ENCODE peak calls at places on chromosomes 11 and 22, in ten cellular contexts. X is cardiac fibroblast, W is A549, Z is body of pancreas, E is sigmoid colon, C is fibroblast of mammary gland, M is GM20000, K is Calu3, P is K562, N is ovary. D is an unnamed sample.

GRCh38 chr11:76606102-76606793 is 64.3 kb downstream of the LRRC32 start:
- DNase-seq in K (no peak), X (no peak), M (no peak), N (no peak), E (no peak), W (no peak), C (peak), P (no peak), Z (no peak), D (no peak)

GRCh38 chr22:27752771-27753170 is 48.8 kb downstream of the MN1 start:
- DNase-seq in N (no peak), E (peak), P (no peak), Z (no peak), C (peak), K (no peak), X (peak), W (no peak), M (no peak), D (no peak)

GRCh38 chr11:128626913-128627665 is 39.7 kb upstream of the ETS1 start:
- DNase-seq in M (no peak), K (no peak), X (no peak), N (no peak), C (no peak), P (no peak), W (no peak), Z (no peak), E (no peak), D (no peak)

GRCh38 chr22:32311551-32312071 is 46.1 kb upstream of the RFPL3 start:
- DNase-seq in E (no peak), K (no peak), P (no peak), Z (no peak), X (no peak), N (no peak), C (no peak), W (no peak), M (no peak), D (no peak)

GRCh38 chr11:123521001-123521400 is 90.9 kb downstream of the GRAMD1B start:
- DNase-seq in X (no peak), Z (no peak), C (no peak), P (no peak), W (no peak), K (no peak), M (no peak), E (no peak), N (no peak), D (no peak)

GRCh38 chr22:20249797-20250354 is 18.2 kb downstream of the RTN4R start:
- DNase-seq in K (no peak), E (peak), C (peak), P (no peak), M (no peak), Z (peak), N (peak), W (no peak), X (peak), D (no peak)

GRCh38 chr11:65537620-65538231 is 12.8 kb downstream of the SCYL1 start:
- DNase-seq in N (peak), E (peak), K (no peak), M (no peak), Z (no peak), P (no peak), X (no peak), W (no peak), C (no peak), D (no peak)

GRCh38 chr11:110808291-110808690 is 96.1 kb upstream of the ARHGAP20 start:
- DNase-seq in Z (no peak), M (no peak), W (no peak), C (no peak), P (no peak), K (no peak), N (no peak), E (no peak), X (no peak), D (no peak)

GRCh38 chr11:119618208-119618909 is 110.6 kb downstream of the NECTIN1 start:
- DNase-seq in M (no peak), W (no peak), X (peak), K (no peak), Z (no peak), E (no peak), C (no peak), P (no peak), N (no peak), D (no peak)

GRCh38 chr11:126965331-126965730 is 35.2 kb downstream of the KIRREL3 start:
- DNase-seq in N (no peak), C (no peak), X (no peak), W (no peak), M (no peak), Z (no peak), P (no peak), K (no peak), E (no peak), D (no peak)

GRCh38 chr11:74703211-74703610 is 28.0 kb downstream of the CHRDL2 start:
- DNase-seq in C (no peak), E (no peak), M (no peak), X (no peak), W (no peak), Z (no peak), K (no peak), P (no peak), N (no peak), D (no peak)

GRCh38 chr11:27196040-27196897 is 155.7 kb downstream of the BBOX1 start:
- DNase-seq in X (no peak), C (no peak), E (no peak), N (no peak), P (no peak), K (no peak), W (no peak), M (no peak), Z (no peak), D (no peak)

GRCh38 chr11:35541621-35542375 is 16.4 kb upstream of the PAMR1 start:
- DNase-seq in W (no peak), K (no peak), C (peak), Z (peak), P (no peak), X (peak), N (no peak), E (peak), M (no peak), D (no peak)

GRCh38 chr11:13324709-13325108 is 47.1 kb downstream of the BMAL1 start:
- DNase-seq in P (no peak), E (no peak), W (no peak), M (no peak), X (no peak), K (no peak), C (no peak), Z (no peak), N (no peak), D (no peak)

GRCh38 chr22:37880668-37881440 is 25.2 kb upstream of the MICALL1 start:
- DNase-seq in M (no peak), K (no peak), W (no peak), E (no peak), N (no peak), Z (no peak), P (no peak), C (peak), X (peak), D (no peak)

GRCh38 chr22:39432361-39432811 is 24.4 kb upstream of the MGAT3 start:
- DNase-seq in E (no peak), W (no peak), K (no peak), C (no peak), M (no peak), Z (no peak), X (no peak), N (no peak), P (no peak), D (no peak)

GRCh38 chr11:122910775-122911174 is 28.2 kb downstream of the JHY start:
- DNase-seq in X (peak), C (peak), M (no peak), Z (no peak), K (no peak), N (no peak), W (no peak), P (no peak), E (no peak), D (no peak)

GRCh38 chr11:64331569-64332371 is 8.2 kb upstream of the CCDC88B start:
- DNase-seq in M (peak), Z (peak), X (peak), N (no peak), W (peak), K (peak), C (peak), E (peak), P (peak), D (no peak)

GRCh38 chr11:125954945-125955640 is 9.2 kb downstream of the VSIG10L2 start:
- DNase-seq in M (no peak), N (no peak), P (no peak), X (no peak), E (no peak), W (no peak), K (no peak), C (no peak), Z (no peak), D (no peak)

GRCh38 chr22:30312053-30312452 is 14.7 kb downstream of the TBC1D10A start:
- DNase-seq in P (no peak), N (no peak), Z (no peak), K (no peak), X (peak), E (no peak), M (no peak), W (no peak), C (peak), D (no peak)

GRCh38 chr11:79170289-79170688 is 270.5 kb downstream of the TENM4 start:
- DNase-seq in M (no peak), E (no peak), X (no peak), K (no peak), W (no peak), Z (no peak), N (no peak), C (peak), P (no peak), D (no peak)

GRCh38 chr22:29750559-29750958 is 16.2 kb downstream of the ZMAT5 start:
- DNase-seq in W (no peak), Z (no peak), M (no peak), X (no peak), C (no peak), K (no peak), N (no peak), P (no peak), E (no peak), D (no peak)

GRCh38 chr22:29625090-29625825 is 21.8 kb downstream of the NF2 start:
- DNase-seq in W (peak), E (peak), P (peak), K (peak), Z (peak), C (peak), X (peak), M (peak), N (peak), D (peak)

GRCh38 chr11:75731095-75731494 is 13.5 kb downstream of the MOGAT2 start:
- DNase-seq in E (no peak), P (no peak), K (no peak), W (no peak), C (no peak), X (no peak), M (no peak), Z (no peak), N (no peak), D (no peak)

GRCh38 chr11:73991471-73992006 is 8.9 kb upstream of the UCP2 start:
- DNase-seq in M (peak), N (no peak), P (no peak), E (peak), C (no peak), X (no peak), K (no peak), W (no peak), Z (no peak), D (no peak)

GRCh38 chr22:47090591-47091240 is 328.3 kb downstream of the TBC1D22A start:
- DNase-seq in C (peak), M (no peak), K (no peak), Z (no peak), N (no peak), P (peak), E (no peak), X (peak), W (no peak), D (peak)

GRCh38 chr22:35961480-35961902 is 67.1 kb downstream of the RBFOX2 start:
- DNase-seq in M (no peak), Z (peak), W (peak), C (peak), X (peak), E (peak), K (peak), P (no peak), N (peak), D (peak)

GRCh38 chr11:2990617-2991476 is 1.3 kb downstream of the NAP1L4 start:
- DNase-seq in M (peak), K (peak), P (no peak), C (no peak), E (no peak), W (peak), Z (peak), X (no peak), N (no peak), D (no peak)

GRCh38 chr11:133619973-133620372 is 87.7 kb upstream of the OPCML start:
- DNase-seq in K (no peak), E (no peak), W (no peak), C (no peak), X (no peak), N (no peak), P (no peak), M (peak), Z (no peak), D (no peak)
- TF ChIP-seq CTCF in K (no peak), E (no peak), W (no peak), C (no peak), X (no peak), N (no peak), P (no peak), M (no peak), Z (no peak), D (no peak)

GRCh38 chr11:95412074-95412473 is 181.1 kb upstream of the SESN3 start:
- DNase-seq in K (no peak), N (no peak), C (no peak), M (no peak), E (no peak), W (no peak), X (no peak), Z (no peak), P (no peak), D (no peak)
- TF ChIP-seq CTCF in K (no peak), N (no peak), C (no peak), M (no peak), E (no peak), W (no peak), X (no peak), Z (no peak), P (no peak), D (no peak)

GRCh38 chr11:33089776-33090175 is 50.4 kb downstream of the TCP11L1 start:
- DNase-seq in Z (no peak), K (peak), M (no peak), C (no peak), E (no peak), X (peak), P (no peak), N (no peak), W (no peak), D (no peak)
- TF ChIP-seq CTCF in Z (no peak), K (no peak), M (no peak), C (no peak), E (no peak), X (peak), P (no peak), N (no peak), W (no peak), D (no peak)

GRCh38 chr11:115504279-115505158 is at the start of gene CADM1:
- DNase-seq in X (peak), M (peak), K (peak), P (peak), C (peak), W (peak), Z (peak), E (peak), N (peak), D (peak)
- TF ChIP-seq CTCF in X (peak), M (no peak), K (no peak), P (peak), C (peak), W (peak), Z (peak), E (peak), N (peak), D (peak)

GRCh38 chr11:46286789-46287188 is 9.3 kb downstream of the CREB3L1 start:
- DNase-seq in C (no peak), P (no peak), E (no peak), W (no peak), M (no peak), N (no peak), Z (no peak), X (no peak), K (no peak), D (no peak)
- TF ChIP-seq CTCF in C (no peak), P (no peak), E (no peak), W (no peak), M (no peak), N (no peak), Z (no peak), X (no peak), K (no peak), D (no peak)